ENCODE peak calls at places on chromosomes 2 and 18, in eight cellular contexts. G is NT2/D1; V is HEK293T; U is neuronal stem cell; E is T-helper 2 cell; I is cardiac fibroblast; P is GM10248; Z is activated effector memory CD4-positive, alpha-beta T cell treated with anti-CD3 and anti-CD28 coated beads, Interleukin-2, amount 50 U/mL, for 16 hours. H is an unnamed sample.
A peak's percentile ranks its signal among the peaks of the same experiment; 100 is the strongest.

GRCh38 chr2:26940001-26940400 is 30.4 kb upstream of the MAPRE3 start:
- DNase-seq in G (no peak), V (no peak), U (no peak), E (no peak), I (no peak), P (no peak), Z (no peak), H (no peak)

GRCh38 chr2:71667256-71668182 is 214.2 kb downstream of the DYSF start:
- DNase-seq in G (no peak), V (no peak), U (no peak), E (no peak), I (no peak), P (no peak), Z (peak; percentile 47), H (no peak)

GRCh38 chr18:62880673-62881364 is 165.5 kb downstream of the PHLPP1 start:
- DNase-seq in G (no peak), V (no peak), U (no peak), E (peak; percentile 35), I (no peak), P (no peak), Z (no peak), H (no peak)

GRCh38 chr2:68216454-68217310 is 35.6 kb downstream of the PPP3R1 start:
- DNase-seq in G (no peak), V (peak; percentile 23), U (no peak), E (no peak), I (no peak), P (no peak), Z (no peak), H (no peak)

GRCh38 chr2:34806396-34806795 is 1207.3 kb upstream of the FAM98A start:
- DNase-seq in G (no peak), V (no peak), U (no peak), E (no peak), I (no peak), P (no peak), Z (no peak), H (no peak)

GRCh38 chr2:240469239-240469636 is 33.8 kb downstream of the GPC1 start:
- DNase-seq in G (no peak), V (no peak), U (no peak), E (no peak), I (no peak), P (no peak), Z (no peak), H (no peak)

GRCh38 chr2:191631754-191632153 is 46.2 kb upstream of the NABP1 start:
- DNase-seq in G (no peak), V (peak; percentile 55), U (no peak), E (no peak), I (peak; percentile 87), P (no peak), Z (no peak), H (no peak)

GRCh38 chr18:31555971-31556747 is 35.5 kb upstream of the TTR start:
- DNase-seq in G (peak; percentile 16), V (peak; percentile 73), U (peak; percentile 61), E (peak; percentile 58), I (peak; percentile 85), P (peak; percentile 60), Z (no peak), H (peak; percentile 71)

GRCh38 chr2:200578778-200579177 is 7.0 kb upstream of the AOX1 start:
- DNase-seq in G (no peak), V (no peak), U (no peak), E (peak; percentile 44), I (peak; percentile 61), P (no peak), Z (no peak), H (no peak)

GRCh38 chr2:214481204-214481603 is 70.3 kb downstream of the VWC2L start:
- DNase-seq in G (no peak), V (peak; percentile 7), U (peak; percentile 17), E (no peak), I (peak; percentile 1), P (no peak), Z (no peak), H (no peak)

GRCh38 chr2:200613692-200614091 is 27.9 kb downstream of the AOX1 start:
- DNase-seq in G (no peak), V (no peak), U (no peak), E (no peak), I (no peak), P (no peak), Z (no peak), H (no peak)

GRCh38 chr18:23136326-23137092 is 1.2 kb downstream of the CABLES1 start:
- DNase-seq in G (no peak), V (peak; percentile 60), U (peak; percentile 23), E (peak; percentile 49), I (peak; percentile 35), P (peak; percentile 61), Z (peak; percentile 65), H (no peak)

GRCh38 chr2:232335859-232336215 is 42.7 kb upstream of the ALPP start:
- DNase-seq in G (no peak), V (no peak), U (no peak), E (no peak), I (no peak), P (no peak), Z (no peak), H (no peak)

GRCh38 chr2:238025741-238026360 is 35.0 kb upstream of the SCLY start:
- DNase-seq in G (no peak), V (no peak), U (no peak), E (no peak), I (no peak), P (no peak), Z (no peak), H (no peak)

GRCh38 chr18:3218817-3219216 is 951 bp downstream of the MYOM1 start:
- DNase-seq in G (no peak), V (no peak), U (no peak), E (no peak), I (no peak), P (no peak), Z (no peak), H (no peak)

GRCh38 chr2:190867182-190867581 is 13.4 kb upstream of the GLS start:
- DNase-seq in G (no peak), V (no peak), U (no peak), E (no peak), I (peak; percentile 58), P (no peak), Z (no peak), H (no peak)

GRCh38 chr2:195706161-195706900 is 49.3 kb downstream of the SLC39A10 start:
- DNase-seq in G (peak; percentile 16), V (no peak), U (peak; percentile 24), E (no peak), I (peak; percentile 53), P (no peak), Z (no peak), H (no peak)

GRCh38 chr2:37367984-37368383 is 23.6 kb downstream of the QPCT start:
- DNase-seq in G (no peak), V (no peak), U (no peak), E (no peak), I (no peak), P (no peak), Z (peak; percentile 54), H (no peak)

GRCh38 chr2:177489719-177490301 is 97.2 kb downstream of the AGPS start:
- DNase-seq in G (peak; percentile 20), V (peak; percentile 22), U (peak; percentile 14), E (no peak), I (peak; percentile 68), P (no peak), Z (no peak), H (peak; percentile 8)

GRCh38 chr18:10140928-10141327 is 227.1 kb downstream of the VAPA start:
- DNase-seq in G (no peak), V (no peak), U (no peak), E (no peak), I (peak; percentile 27), P (no peak), Z (no peak), H (no peak)

GRCh38 chr2:168529900-168530561 is 74.0 kb downstream of the CERS6 start:
- DNase-seq in G (no peak), V (no peak), U (no peak), E (no peak), I (peak; percentile 24), P (no peak), Z (no peak), H (no peak)

GRCh38 chr2:39150102-39150562 is 29.3 kb upstream of the SOS1 start:
- DNase-seq in G (no peak), V (no peak), U (no peak), E (no peak), I (no peak), P (no peak), Z (no peak), H (no peak)

GRCh38 chr2:207766697-207767460 is 2.8 kb downstream of the FZD5 start:
- DNase-seq in G (no peak), V (no peak), U (no peak), E (peak; percentile 22), I (no peak), P (peak; percentile 56), Z (no peak), H (no peak)

GRCh38 chr2:39494784-39495251 is 57.7 kb upstream of the MAP4K3 start:
- DNase-seq in G (no peak), V (no peak), U (no peak), E (peak; percentile 19), I (peak; percentile 97), P (peak; percentile 41), Z (no peak), H (no peak)

H was measured in HCT116.